ENCODE peak calls at places on chromosomes 4 and X, in five cellular contexts. O, V, T, R and X are unnamed samples.

GRCh38 chr4:20532096-20532495 is 168.2 kb upstream of the PACRGL start:
- DNase-seq in O (no peak), T (no peak), V (no peak), R (no peak), X (no peak)

GRCh38 chrX:109536439-109537323 is at the start of gene NXT2:
- DNase-seq in T (peak), O (peak), R (peak), V (peak), X (peak)

GRCh38 chrX:46140272-46140671 is 404.9 kb downstream of the ZNF674 start:
- DNase-seq in R (no peak), T (no peak), O (no peak), V (no peak), X (no peak)

GRCh38 chrX:73812256-73812655 is 249.3 kb downstream of the CHIC1 start:
- DNase-seq in T (peak), V (no peak), R (no peak), O (peak), X (no peak)

GRCh38 chr4:1330761-1331590 is 16.0 kb upstream of the UVSSA start:
- DNase-seq in V (no peak), R (peak), O (no peak), T (no peak), X (no peak)

GRCh38 chr4:9898596-9899345 is 117.3 kb downstream of the DRD5 start:
- DNase-seq in T (no peak), R (no peak), O (peak), V (peak), X (no peak)

GRCh38 chr4:107037188-107037587 is 1.1 kb upstream of the DKK2 start:
- DNase-seq in V (peak), R (peak), O (peak), T (no peak), X (no peak)

GRCh38 chrX:145825896-145826295 is 8.3 kb downstream of the SLITRK2 start:
- DNase-seq in T (no peak), O (no peak), R (no peak), V (no peak), X (no peak)

GRCh38 chr4:95548738-95549245 is at the start of gene UNC5C:
- DNase-seq in T (no peak), R (peak), O (no peak), V (no peak), X (peak)

GRCh38 chrX:108165349-108166111 is 74.0 kb downstream of the ATG4A start:
- DNase-seq in T (no peak), V (peak), O (peak), R (no peak), X (peak)

GRCh38 chr4:77473509-77473908 is 132.1 kb upstream of the CXCL13 start:
- DNase-seq in V (no peak), O (peak), R (no peak), T (no peak), X (no peak)

GRCh38 chr4:88802585-88803285 is 105.1 kb upstream of the NAP1L5 start:
- DNase-seq in T (no peak), O (peak), R (no peak), V (no peak), X (no peak)

GRCh38 chr4:77152421-77152820 is 4.6 kb upstream of the CCNG2 start:
- DNase-seq in V (no peak), T (no peak), O (no peak), R (no peak), X (no peak)

GRCh38 chrX:136176399-136176825 is 29.1 kb downstream of the FHL1 start:
- DNase-seq in O (peak), T (peak), R (no peak), V (peak), X (no peak)

GRCh38 chrX:38816158-38816557 is 14.9 kb downstream of the MID1IP1 start:
- DNase-seq in R (no peak), O (no peak), T (no peak), V (no peak), X (no peak)

GRCh38 chr4:89915937-89916336 is 21.3 kb downstream of the MMRN1 start:
- DNase-seq in R (no peak), O (no peak), V (no peak), T (no peak), X (no peak)

GRCh38 chrX:31170792-31171191 is 99.0 kb upstream of the FTHL17 start:
- DNase-seq in R (no peak), V (no peak), T (no peak), O (no peak), X (no peak)